ENCODE peak calls at places on chromosomes 7 and 10, in four cellular contexts. One of them, this sample, is unnamed.

GRCh38 chr7:151271699-151272355 is 23.3 kb upstream of the SMARCD3 start:
- DNase-seq in GM12878: no peak
- DNase-seq in HepG2: peak
- DNase-seq in K562: no peak
- DNase-seq in this sample: no peak

GRCh38 chr7:103988468-103989199 is 824 bp downstream of the RELN start:
- DNase-seq in GM12878: no peak
- DNase-seq in HepG2: peak
- DNase-seq in K562: peak
- DNase-seq in this sample: peak

GRCh38 chr7:117808910-117809705 is 64.1 kb downstream of the CTTNBP2 start:
- DNase-seq in GM12878: no peak
- DNase-seq in HepG2: no peak
- DNase-seq in K562: no peak
- DNase-seq in this sample: no peak

GRCh38 chr7:35825984-35826383 is 25.1 kb downstream of the SEPTIN7 start:
- DNase-seq in GM12878: no peak
- DNase-seq in HepG2: no peak
- DNase-seq in K562: no peak
- DNase-seq in this sample: no peak

GRCh38 chr10:60967260-60967659 is 23.3 kb upstream of the RHOBTB1 start:
- DNase-seq in GM12878: no peak
- DNase-seq in HepG2: no peak
- DNase-seq in K562: no peak
- DNase-seq in this sample: no peak

GRCh38 chr7:71453630-71454029 is 321.7 kb downstream of the GALNT17 start:
- DNase-seq in GM12878: no peak
- DNase-seq in HepG2: no peak
- DNase-seq in K562: no peak
- DNase-seq in this sample: no peak

GRCh38 chr10:90286406-90286805 is 571.4 kb downstream of the HTR7 start:
- DNase-seq in GM12878: no peak
- DNase-seq in HepG2: no peak
- DNase-seq in K562: no peak
- DNase-seq in this sample: no peak

GRCh38 chr10:10007972-10008371 is 1009.7 kb upstream of the CELF2 start:
- DNase-seq in GM12878: no peak
- DNase-seq in HepG2: no peak
- DNase-seq in K562: no peak
- DNase-seq in this sample: no peak

GRCh38 chr7:6299774-6300173 is 27.4 kb upstream of the CYTH3 start:
- DNase-seq in GM12878: no peak
- DNase-seq in HepG2: no peak
- DNase-seq in K562: no peak
- DNase-seq in this sample: no peak

GRCh38 chr7:158495780-158496179 is 91.8 kb downstream of the PTPRN2 start:
- DNase-seq in GM12878: no peak
- DNase-seq in HepG2: peak
- DNase-seq in K562: no peak
- DNase-seq in this sample: peak

GRCh38 chr10:97922378-97922758 is 72.7 kb downstream of the GOLGA7B start:
- DNase-seq in GM12878: no peak
- DNase-seq in HepG2: no peak
- DNase-seq in K562: no peak
- DNase-seq in this sample: no peak

GRCh38 chr7:76310102-76310957 is 7.9 kb downstream of the HSPB1 start:
- DNase-seq in GM12878: no peak
- DNase-seq in HepG2: no peak
- DNase-seq in K562: peak
- DNase-seq in this sample: no peak

GRCh38 chr7:1142051-1142635 is 17.9 kb downstream of the ZFAND2A start:
- DNase-seq in GM12878: no peak
- DNase-seq in HepG2: no peak
- DNase-seq in K562: no peak
- DNase-seq in this sample: no peak

GRCh38 chr7:30802812-30803211 is 31.6 kb downstream of the MINDY4 start:
- DNase-seq in GM12878: no peak
- DNase-seq in HepG2: no peak
- DNase-seq in K562: no peak
- DNase-seq in this sample: no peak

GRCh38 chr7:111903797-111904196 is 302.4 kb downstream of the DOCK4 start:
- DNase-seq in GM12878: no peak
- DNase-seq in HepG2: no peak
- DNase-seq in K562: no peak
- DNase-seq in this sample: no peak

GRCh38 chr7:25186436-25186835 is 41.9 kb downstream of the NPVF start:
- DNase-seq in GM12878: no peak
- DNase-seq in HepG2: no peak
- DNase-seq in K562: no peak
- DNase-seq in this sample: no peak

GRCh38 chr10:88095291-88095721 is 231.9 kb downstream of the PTEN start:
- DNase-seq in GM12878: no peak
- DNase-seq in HepG2: no peak
- DNase-seq in K562: no peak
- DNase-seq in this sample: no peak

GRCh38 chr7:8178353-8178752 is 83.6 kb downstream of the ICA1 start:
- DNase-seq in GM12878: no peak
- DNase-seq in HepG2: no peak
- DNase-seq in K562: no peak
- DNase-seq in this sample: no peak

GRCh38 chr7:97004931-97005763 is at the start of gene DLX6:
- DNase-seq in GM12878: no peak
- DNase-seq in HepG2: peak
- DNase-seq in K562: no peak
- DNase-seq in this sample: peak

GRCh38 chr7:25295404-25295803 is 67.1 kb upstream of the NPVF start:
- DNase-seq in GM12878: no peak
- DNase-seq in HepG2: no peak
- DNase-seq in K562: no peak
- DNase-seq in this sample: no peak

GRCh38 chr7:106770191-106770590 is 94.9 kb upstream of the PIK3CG start:
- DNase-seq in GM12878: no peak
- DNase-seq in HepG2: no peak
- DNase-seq in K562: no peak
- DNase-seq in this sample: no peak

GRCh38 chr7:1939434-1940401 is 269.6 kb downstream of the ELFN1 start:
- DNase-seq in GM12878: no peak
- DNase-seq in HepG2: no peak
- DNase-seq in K562: no peak
- DNase-seq in this sample: no peak

GRCh38 chr7:128197989-128198580 is 43.0 kb upstream of the LEP start:
- DNase-seq in GM12878: no peak
- DNase-seq in HepG2: no peak
- DNase-seq in K562: no peak
- DNase-seq in this sample: no peak

GRCh38 chr10:962342-962741 is 25.9 kb upstream of the GTPBP4 start:
- DNase-seq in GM12878: no peak
- DNase-seq in HepG2: no peak
- DNase-seq in K562: no peak
- DNase-seq in this sample: no peak

GRCh38 chr10:97400665-97401454 is at the start of gene RRP12:
- DNase-seq in GM12878: peak
- DNase-seq in HepG2: peak
- DNase-seq in K562: peak
- DNase-seq in this sample: peak

GRCh38 chr10:88865281-88865876 is 13.7 kb upstream of the ANKRD22 start:
- DNase-seq in GM12878: no peak
- DNase-seq in HepG2: no peak
- DNase-seq in K562: no peak
- DNase-seq in this sample: no peak

GRCh38 chr7:18520450-18521235 is 25.1 kb downstream of the HDAC9 start:
- DNase-seq in GM12878: no peak
- DNase-seq in HepG2: no peak
- DNase-seq in K562: no peak
- DNase-seq in this sample: no peak

GRCh38 chr7:4873071-4873944 is 10.2 kb downstream of the RADIL start:
- DNase-seq in GM12878: no peak
- DNase-seq in HepG2: no peak
- DNase-seq in K562: no peak
- DNase-seq in this sample: no peak

GRCh38 chr7:158740657-158741293 is 36.2 kb upstream of the NCAPG2 start:
- DNase-seq in GM12878: no peak
- DNase-seq in HepG2: no peak
- DNase-seq in K562: peak
- DNase-seq in this sample: no peak

GRCh38 chr7:123096976-123097375 is 101.5 kb upstream of the TAS2R16 start:
- DNase-seq in GM12878: no peak
- DNase-seq in HepG2: no peak
- DNase-seq in K562: no peak
- DNase-seq in this sample: no peak

DNA sequence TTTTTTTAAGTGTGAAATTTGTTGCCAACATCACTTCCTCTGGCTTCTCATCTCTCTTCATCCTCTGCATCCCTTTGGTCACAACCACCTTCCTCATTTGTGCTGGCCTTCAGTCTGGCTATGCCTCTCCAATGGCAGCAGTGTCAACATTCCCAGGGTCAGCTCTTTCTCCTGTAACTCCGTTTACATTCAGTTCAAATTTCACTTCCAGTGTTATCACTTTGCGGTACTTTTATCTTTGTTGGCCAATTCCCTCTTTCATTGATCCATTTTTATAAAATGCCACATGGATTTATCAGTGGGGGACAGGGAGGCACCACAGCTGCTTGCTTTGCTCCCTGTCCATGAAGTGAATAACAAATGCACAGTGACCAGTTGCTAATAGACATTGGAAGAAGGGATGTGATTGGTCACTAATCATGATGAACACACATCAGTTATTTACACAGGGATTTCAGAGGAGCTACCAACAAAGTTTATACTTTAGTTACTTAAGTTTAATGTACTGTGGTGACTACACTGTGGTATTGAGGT is 311.4 kb upstream of the LRGUK start:
- DNase-seq in GM12878: no peak
- DNase-seq in HepG2: peak
- DNase-seq in K562: no peak
- DNase-seq in this sample: no peak
- TF ChIP-seq CBFB in GM12878: no peak
- TF ChIP-seq CBFB in HepG2: peak
- TF ChIP-seq CBFB in K562: no peak
- TF ChIP-seq CBFB in this sample: no peak

GRCh38 chr10:50993817-50994251 is 80.5 kb upstream of the PRKG1 start:
- DNase-seq in GM12878: no peak
- DNase-seq in HepG2: no peak
- DNase-seq in K562: no peak
- DNase-seq in this sample: no peak
- TF ChIP-seq CBFB in GM12878: no peak
- TF ChIP-seq CBFB in HepG2: no peak
- TF ChIP-seq CBFB in K562: no peak
- TF ChIP-seq CBFB in this sample: no peak

DNA sequence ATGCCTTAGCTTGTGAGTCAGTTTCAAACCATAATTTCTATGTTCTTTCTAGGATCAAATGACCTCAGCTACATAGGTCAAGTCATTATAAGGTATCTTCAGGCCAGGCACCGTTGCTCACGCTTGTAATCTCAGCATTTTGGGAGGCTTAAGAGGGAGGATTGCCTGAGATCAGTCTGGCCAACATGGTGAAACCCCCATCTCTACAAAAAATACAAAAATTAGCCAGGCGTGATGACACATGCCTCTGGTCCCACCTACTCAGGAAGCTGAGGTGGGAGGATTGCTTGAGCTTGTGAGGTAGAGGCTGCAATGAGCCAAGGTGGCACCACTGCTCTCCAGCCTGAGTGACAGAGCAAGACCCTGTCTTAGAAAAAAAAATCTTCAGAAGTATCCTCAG is 362.3 kb downstream of the GATA3 start:
- DNase-seq in GM12878: no peak
- DNase-seq in HepG2: no peak
- DNase-seq in K562: no peak
- DNase-seq in this sample: no peak
- TF ChIP-seq CBFB in GM12878: no peak
- TF ChIP-seq CBFB in HepG2: no peak
- TF ChIP-seq CBFB in K562: no peak
- TF ChIP-seq CBFB in this sample: no peak

DNA sequence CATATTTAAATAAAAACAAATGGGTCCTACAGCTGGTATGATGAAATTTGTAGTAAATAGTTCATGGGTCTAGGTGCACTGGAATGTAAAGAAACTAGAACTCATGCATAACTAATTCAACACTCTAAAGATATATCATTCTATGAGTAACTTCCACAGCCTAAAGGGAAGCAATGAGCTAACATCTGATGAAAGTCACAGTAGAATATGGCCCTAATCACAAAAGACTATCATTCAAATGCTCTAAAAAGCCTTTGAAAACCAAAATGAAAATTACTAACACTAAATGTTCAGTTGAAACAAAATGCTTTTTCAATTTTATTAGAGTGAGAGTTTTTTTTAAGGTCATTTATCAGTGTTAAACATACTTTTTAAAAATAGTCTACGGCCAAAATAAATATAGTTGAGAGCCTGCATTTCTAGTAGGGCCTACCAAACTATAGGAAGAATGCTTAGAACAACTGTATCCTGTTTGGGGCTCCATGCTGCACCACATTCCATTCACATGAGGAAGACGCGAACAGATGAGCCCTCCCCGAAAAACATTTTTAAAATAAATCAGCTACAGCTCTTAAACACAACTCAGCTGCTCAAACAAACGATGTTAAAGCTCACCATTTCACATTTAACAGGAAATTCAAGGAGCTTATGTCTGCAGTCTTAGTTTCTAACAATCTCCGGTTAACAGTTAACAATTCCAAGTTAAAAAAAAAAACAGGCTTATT is 134.4 kb downstream of the NRBF2 start:
- DNase-seq in GM12878: no peak
- DNase-seq in HepG2: peak
- DNase-seq in K562: peak
- DNase-seq in this sample: no peak
- TF ChIP-seq CBFB in GM12878: no peak
- TF ChIP-seq CBFB in HepG2: no peak
- TF ChIP-seq CBFB in K562: no peak
- TF ChIP-seq CBFB in this sample: no peak

DNA sequence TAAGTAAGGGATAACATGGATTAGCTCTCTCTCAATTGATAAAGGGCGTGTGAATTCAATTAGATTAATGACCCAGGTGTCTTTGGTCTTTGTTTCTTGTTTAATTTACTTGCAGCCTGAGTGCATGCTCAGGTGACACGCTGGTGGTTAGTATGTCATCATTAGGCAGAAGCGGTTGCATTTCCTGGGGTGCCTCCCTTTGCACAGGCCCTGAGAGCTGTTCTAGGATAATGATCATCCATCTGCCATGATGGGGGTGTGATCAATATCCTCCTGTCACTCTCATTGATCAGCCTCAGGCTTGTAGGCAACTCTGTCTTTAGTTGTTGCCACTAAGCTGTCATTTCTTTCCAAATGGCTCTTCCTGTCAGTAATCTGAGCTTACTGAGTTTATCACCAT is 99.6 kb upstream of the NPS start:
- DNase-seq in GM12878: no peak
- DNase-seq in HepG2: no peak
- DNase-seq in K562: no peak
- DNase-seq in this sample: no peak
- TF ChIP-seq CBFB in GM12878: no peak
- TF ChIP-seq CBFB in HepG2: no peak
- TF ChIP-seq CBFB in K562: no peak
- TF ChIP-seq CBFB in this sample: no peak